ENCODE peak calls at places on chromosomes 11 and 22, in six cellular contexts. E is PC-9, K is IMR-90, N is lower lobe of right lung, Q is spleen, L is endodermal cell. H is an unnamed sample.

GRCh38 chr11:100719362-100719761 is 32.3 kb downstream of the ARHGAP42 start:
- DNase-seq in L (peak; percentile 78), Q (no peak), K (peak; percentile 42), E (peak; percentile 76), N (no peak), H (peak; percentile 53)

GRCh38 chr22:47245286-47245685 is 482.8 kb downstream of the TBC1D22A start:
- DNase-seq in Q (no peak), E (peak; percentile 6), N (no peak), L (no peak), K (no peak), H (no peak)

GRCh38 chr11:62392506-62392905 is 26.3 kb upstream of the SCGB1A1 start:
- DNase-seq in Q (no peak), K (no peak), N (no peak), E (no peak), L (no peak), H (no peak)

GRCh38 chr22:22059476-22060002 is 77.0 kb upstream of the TOP3B start:
- DNase-seq in E (no peak), N (no peak), Q (no peak), L (no peak), K (no peak), H (no peak)

GRCh38 chr22:31138126-31138525 is 2.2 kb downstream of the PLA2G3 start:
- DNase-seq in L (no peak), N (no peak), K (no peak), E (no peak), Q (no peak), H (no peak)

GRCh38 chr11:76313913-76314740 is 66.8 kb downstream of the THAP12 start:
- DNase-seq in E (no peak), Q (no peak), K (no peak), L (peak; percentile 84), N (peak; percentile 34), H (no peak)

GRCh38 chr22:41619979-41620645 is 731 bp downstream of the DESI1 start:
- DNase-seq in K (no peak), Q (peak; percentile 86), E (peak; percentile 58), L (peak; percentile 86), N (peak; percentile 67), H (peak; percentile 64)

GRCh38 chr11:102139081-102139498 is 28.8 kb downstream of the YAP1 start:
- DNase-seq in E (peak; percentile 86), Q (no peak), N (no peak), L (no peak), K (peak; percentile 93), H (no peak)

GRCh38 chr11:78045851-78046485 is 17.7 kb upstream of the THRSP start:
- DNase-seq in N (peak; percentile 86), E (peak; percentile 56), L (peak; percentile 93), K (peak; percentile 59), Q (peak; percentile 94), H (peak; percentile 93)

GRCh38 chr22:29040385-29041275 is 21.0 kb downstream of the C22orf31 start:
- DNase-seq in L (peak; percentile 83), Q (no peak), N (no peak), E (peak; percentile 70), K (peak; percentile 93), H (peak; percentile 75)

GRCh38 chr11:73784080-73784634 is 3.5 kb upstream of the MRPL48 start:
- DNase-seq in Q (no peak), N (no peak), L (peak; percentile 57), E (no peak), K (peak; percentile 38), H (no peak)

GRCh38 chr11:74147199-74147929 is 23.4 kb downstream of the C2CD3 start:
- DNase-seq in E (peak; percentile 82), K (peak; percentile 28), L (no peak), Q (no peak), N (no peak), H (no peak)

GRCh38 chr11:111455291-111456085 is 56.7 kb downstream of the BTG4 start:
- DNase-seq in E (no peak), N (no peak), Q (no peak), L (no peak), K (no peak), H (no peak)

GRCh38 chr11:47325271-47326041 is 27.0 kb downstream of the MYBPC3 start:
- DNase-seq in L (no peak), Q (no peak), K (no peak), E (no peak), N (no peak), H (no peak)

GRCh38 chr11:93494341-93494740 is 48.9 kb downstream of the SMCO4 start:
- DNase-seq in L (no peak), E (no peak), Q (no peak), N (no peak), K (no peak), H (no peak)
- H3K4me1 ChIP-seq in L (peaks cover 19% of the 10 kb centered on the region), E (no peaks in the 10 kb centered on the region), Q (peaks cover 2% of the 10 kb centered on the region), N (no peaks in the 10 kb centered on the region), K (peaks cover 4% of the 10 kb centered on the region), H (peaks cover 20% of the 10 kb centered on the region)

GRCh38 chr22:37186997-37187522 is 987 bp downstream of the C1QTNF6 start:
- DNase-seq in Q (peak; percentile 63), L (no peak), N (peak; percentile 34), E (no peak), K (peak; percentile 9), H (no peak)

GRCh38 chr22:37187891-37188761 is at the start of gene C1QTNF6:
- DNase-seq in Q (peak; percentile 75), L (peak; percentile 90), N (peak; percentile 45), E (peak; percentile 85), K (peak; percentile 35), H (peak; percentile 70)

GRCh38 chr22:37187552-37187890 is 526 bp downstream of the C1QTNF6 start:
- DNase-seq in Q (no peak), E (peak; percentile 45), L (peak; percentile 65), N (no peak), K (peak; percentile 37), H (peak; percentile 40)

GRCh38 chr22:37190262-37190780 is 2.3 kb upstream of the C1QTNF6 start:
- DNase-seq in E (peak; percentile 100), K (no peak), L (no peak), N (peak; percentile 8), Q (no peak), H (no peak)

DNA sequence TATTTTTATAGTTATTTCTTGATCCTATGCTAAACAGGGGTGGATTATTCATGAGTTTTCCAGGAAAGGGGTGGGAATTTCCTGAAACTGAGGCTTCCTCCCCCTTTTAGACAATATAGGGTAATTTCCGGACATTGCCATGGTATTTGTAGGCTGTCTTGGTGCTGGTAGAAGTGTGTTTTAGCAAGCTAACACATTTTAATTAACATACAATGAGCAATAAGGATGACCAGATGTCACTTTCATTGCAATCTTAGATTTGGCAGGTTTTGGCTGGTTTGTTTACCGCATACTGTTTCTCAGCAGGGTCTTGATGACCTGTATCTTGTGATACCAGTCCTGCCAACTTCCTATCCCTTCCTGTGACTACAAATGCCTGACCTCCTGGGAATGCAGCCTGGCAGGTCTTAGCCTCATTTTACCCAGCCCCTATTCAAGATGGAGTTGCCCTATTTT is 992 bp upstream of the C1QTNF6 start:
- DNase-seq in L (peak; percentile 79), Q (no peak), N (no peak), K (no peak), E (peak; percentile 99), H (no peak)
- H3K4me3 ChIP-seq in L (peak overlapping the region; percentile 82), Q (no peak overlapping the region), N (no peak overlapping the region), K (no peak overlapping the region), E (peak overlapping the region; percentile 65), H (no peak overlapping the region)

GRCh38 chr11:6606471-6607189 is 3.1 kb downstream of the ILK start:
- DNase-seq in L (peak; percentile 98), K (peak; percentile 95), E (peak; percentile 69), Q (peak; percentile 92), N (peak; percentile 91), H (peak; percentile 85)
- H3K4me1 ChIP-seq in L (peaks cover 5% of the 10 kb centered on the region), K (peaks cover 34% of the 10 kb centered on the region), E (peaks cover 28% of the 10 kb centered on the region), Q (peaks cover 59% of the 10 kb centered on the region), N (peaks cover 72% of the 10 kb centered on the region), H (peaks cover 8% of the 10 kb centered on the region)

GRCh38 chr11:120137187-120137610 is 714 bp downstream of the TRIM29 start:
- DNase-seq in Q (no peak), L (peak; percentile 32), K (no peak), N (peak; percentile 47), E (no peak), H (no peak)
- H3K4me3 ChIP-seq in Q (no peak overlapping the region), L (no peak overlapping the region), K (no peak overlapping the region), N (no peak overlapping the region), E (peak overlapping the region; percentile 60), H (peak overlapping the region; percentile 34)

GRCh38 chr11:34239465-34240149 is 118.2 kb downstream of the ABTB2 start:
- DNase-seq in L (no peak), E (no peak), K (no peak), N (no peak), Q (no peak), H (no peak)
- H3K4me1 ChIP-seq in L (peaks cover 38% of the 10 kb centered on the region), E (peaks cover 64% of the 10 kb centered on the region), K (peaks cover 8% of the 10 kb centered on the region), N (peaks cover 13% of the 10 kb centered on the region), Q (peaks cover 2% of the 10 kb centered on the region), H (no peaks in the 10 kb centered on the region)

DNA sequence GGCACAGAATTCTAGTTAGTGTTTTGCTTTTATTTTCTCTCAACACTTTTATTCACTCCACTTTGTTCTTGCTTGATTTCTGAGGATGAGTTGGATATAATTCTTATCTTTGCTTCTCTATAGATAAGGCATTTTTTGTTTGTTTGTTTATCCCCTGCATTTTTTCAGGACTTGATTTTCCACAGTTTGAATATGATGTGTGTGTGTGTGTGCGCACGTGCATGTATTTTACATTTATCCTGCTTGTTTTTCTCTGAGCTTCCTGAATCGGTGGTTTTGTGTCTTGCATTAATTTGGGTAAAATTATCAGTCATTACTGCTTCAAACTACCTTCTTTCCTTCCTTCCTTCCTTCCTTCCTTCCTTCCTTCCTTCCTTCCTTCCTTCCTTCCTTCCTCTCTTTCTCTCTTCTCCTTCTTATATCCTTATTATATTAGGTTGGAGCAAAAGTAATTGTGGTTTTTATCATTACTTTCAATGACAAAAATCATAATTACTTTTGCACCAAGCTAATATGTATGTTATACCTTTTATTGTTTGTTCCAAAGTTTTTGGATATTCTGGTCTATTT is 679.9 kb upstream of the RAG2 start:
- DNase-seq in E (no peak), N (no peak), L (no peak), K (no peak), Q (no peak), H (no peak)
- H3K4me3 ChIP-seq in E (no peak overlapping the region), N (no peak overlapping the region), L (no peak overlapping the region), K (no peak overlapping the region), Q (no peak overlapping the region), H (no peak overlapping the region)

DNA sequence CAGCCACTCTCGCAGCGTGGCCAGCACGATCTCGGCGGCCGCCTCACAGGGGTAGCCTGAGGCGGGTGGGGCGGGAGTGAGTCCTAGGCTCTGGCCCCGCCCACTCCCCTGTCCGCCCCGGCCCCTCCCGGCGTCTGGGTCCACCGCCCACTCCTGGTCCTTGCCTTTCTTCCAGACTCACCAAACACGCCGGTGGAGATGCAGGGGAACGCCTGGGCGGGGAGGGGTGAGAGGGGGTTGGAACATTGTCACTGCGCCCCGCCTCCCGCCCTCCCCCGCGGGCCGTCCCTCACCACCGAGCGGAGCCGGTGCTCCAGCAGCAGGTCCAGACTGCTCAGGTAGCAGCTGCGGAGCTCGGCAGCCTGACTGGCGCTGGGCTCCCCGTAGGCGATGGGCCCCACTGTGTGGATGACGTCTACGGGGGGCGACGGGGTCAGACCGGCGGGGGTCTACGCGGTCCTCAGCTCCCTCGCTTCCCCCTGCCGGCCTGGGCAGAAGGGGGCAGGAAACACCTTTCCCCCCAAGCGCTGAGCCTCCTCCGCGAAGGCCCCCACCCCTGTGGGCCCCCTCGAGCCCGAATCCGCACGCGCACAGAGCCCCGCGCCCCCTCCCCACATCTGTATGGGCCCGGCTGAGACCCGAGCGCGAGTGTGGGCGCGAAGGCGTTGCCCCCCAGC is 13.2 kb downstream of the OTUB1 start:
- DNase-seq in L (peak; percentile 94), Q (peak; percentile 87), E (no peak), N (peak; percentile 63), K (no peak), H (peak; percentile 80)
- H3K4me1 ChIP-seq in L (no peaks in the 10 kb centered on the region), Q (peaks cover 38% of the 10 kb centered on the region), E (no peaks in the 10 kb centered on the region), N (peaks cover 35% of the 10 kb centered on the region), K (peaks cover 1% of the 10 kb centered on the region), H (peaks cover 5% of the 10 kb centered on the region)

H was measured in BE2C.